ENCODE peak calls at places on chromosomes 6 and 20, in six cellular contexts. Y, O, V, G, M and S are unnamed samples.

GRCh38 chr6:13278184-13278583 is 50.2 kb downstream of the TBC1D7 start:
- DNase-seq in Y (no peak), M (no peak), O (peak; percentile 30), V (peak; percentile 56), G (peak; percentile 48), S (peak; percentile 70)

GRCh38 chr6:144134737-144135136 is 15.6 kb upstream of the STX11 start:
- DNase-seq in O (no peak), G (no peak), Y (no peak), V (no peak), M (no peak), S (no peak)

GRCh38 chr20:44218441-44218840 is 7.9 kb upstream of the OSER1 start:
- DNase-seq in Y (no peak), G (no peak), M (no peak), O (no peak), V (no peak), S (no peak)

GRCh38 chr6:170251776-170252571 is 38.9 kb downstream of the DLL1 start:
- DNase-seq in Y (no peak), V (no peak), O (no peak), M (no peak), G (no peak), S (no peak)

GRCh38 chr20:44576297-44576696 is 6.1 kb upstream of the PKIG start:
- DNase-seq in M (peak; percentile 48), O (no peak), G (no peak), V (no peak), Y (no peak), S (peak; percentile 79)

GRCh38 chr6:5172057-5172683 is 87.0 kb downstream of the PPP1R3G start:
- DNase-seq in O (no peak), M (no peak), Y (no peak), G (no peak), V (peak; percentile 50), S (no peak)

GRCh38 chr6:35302604-35303218 is 5.1 kb downstream of the DEF6 start:
- DNase-seq in G (peak; percentile 44), Y (peak; percentile 31), M (peak; percentile 8), V (no peak), O (peak; percentile 94), S (peak; percentile 81)

GRCh38 chr6:116497089-116497676 is 14.3 kb upstream of the CALHM5 start:
- DNase-seq in M (no peak), G (no peak), Y (no peak), O (no peak), V (no peak), S (no peak)

GRCh38 chr6:169766921-169767736 is 15.7 kb downstream of the ERMARD start:
- DNase-seq in M (no peak), G (no peak), O (no peak), Y (no peak), V (no peak), S (no peak)

GRCh38 chr20:49278817-49279676 is 1.2 kb upstream of the ZNFX1 start:
- DNase-seq in G (no peak), M (peak; percentile 69), Y (no peak), O (peak; percentile 27), V (peak; percentile 37), S (peak; percentile 46)

DNA sequence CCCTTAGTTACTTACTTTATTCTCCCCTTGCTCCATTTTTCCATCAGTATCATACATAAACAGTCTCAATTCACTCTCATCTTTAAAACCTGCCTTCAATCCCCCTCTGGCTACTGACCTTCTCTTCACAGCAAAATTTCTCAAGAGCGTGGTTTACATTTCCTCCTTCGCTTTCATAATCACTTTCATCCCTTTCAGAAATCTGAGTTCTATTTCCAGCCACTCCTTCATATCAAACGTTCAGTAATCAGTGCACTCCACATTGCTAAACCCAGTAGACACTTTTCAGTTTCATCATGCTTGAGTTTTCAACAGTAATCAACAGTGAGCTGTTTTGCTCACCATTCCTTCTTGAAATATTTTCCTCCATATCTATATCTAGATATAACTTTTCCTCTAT is 176.7 kb upstream of the HSF2 start:
- DNase-seq in O (peak; percentile 19), V (no peak), Y (no peak), M (no peak), G (no peak), S (no peak)
- H3K4me2 ChIP-seq in O (no peak overlapping the region), V (no peak overlapping the region), Y (no peak overlapping the region), M (no peak overlapping the region), G (no peak overlapping the region), S (no peak overlapping the region)

GRCh38 chr6:130147151-130147550 is 75.6 kb downstream of the SAMD3 start:
- DNase-seq in V (no peak), M (no peak), G (no peak), Y (no peak), O (no peak), S (no peak)

GRCh38 chr6:130140084-130140483 is 82.7 kb downstream of the SAMD3 start:
- DNase-seq in M (peak; percentile 36), V (no peak), O (no peak), G (no peak), Y (no peak), S (no peak)

GRCh38 chr6:130138909-130139242 is 83.9 kb downstream of the SAMD3 start:
- DNase-seq in Y (no peak), O (no peak), V (no peak), M (no peak), G (no peak), S (no peak)

GRCh38 chr6:130148181-130148580 is 74.6 kb downstream of the SAMD3 start:
- DNase-seq in G (no peak), O (no peak), M (no peak), Y (no peak), V (no peak), S (peak; percentile 32)

GRCh38 chr6:130143709-130144108 is 79.0 kb downstream of the SAMD3 start:
- DNase-seq in Y (no peak), M (peak; percentile 50), O (no peak), G (no peak), V (no peak), S (no peak)
- TF ChIP-seq EZH2phosphoT487 in Y (no peak), M (no peak), O (no peak), G (no peak), V (no peak), S (no peak)

GRCh38 chr6:11264100-11264499 is 31.6 kb upstream of the NEDD9 start:
- DNase-seq in V (no peak), G (no peak), M (no peak), Y (no peak), O (no peak), S (no peak)
- H2AFZ ChIP-seq in V (no peak overlapping the region), G (no peak overlapping the region), M (no peak overlapping the region), Y (no peak overlapping the region), O (no peak overlapping the region), S (no peak overlapping the region)

GRCh38 chr6:11197175-11197535 is 35.3 kb downstream of the NEDD9 start:
- DNase-seq in G (no peak), O (no peak), M (peak; percentile 59), V (peak; percentile 54), Y (no peak), S (no peak)
- H3K4me2 ChIP-seq in G (peak overlapping the region; percentile 38), O (no peak overlapping the region), M (peak overlapping the region; percentile 55), V (peak overlapping the region; percentile 43), Y (no peak overlapping the region), S (no peak overlapping the region)

DNA sequence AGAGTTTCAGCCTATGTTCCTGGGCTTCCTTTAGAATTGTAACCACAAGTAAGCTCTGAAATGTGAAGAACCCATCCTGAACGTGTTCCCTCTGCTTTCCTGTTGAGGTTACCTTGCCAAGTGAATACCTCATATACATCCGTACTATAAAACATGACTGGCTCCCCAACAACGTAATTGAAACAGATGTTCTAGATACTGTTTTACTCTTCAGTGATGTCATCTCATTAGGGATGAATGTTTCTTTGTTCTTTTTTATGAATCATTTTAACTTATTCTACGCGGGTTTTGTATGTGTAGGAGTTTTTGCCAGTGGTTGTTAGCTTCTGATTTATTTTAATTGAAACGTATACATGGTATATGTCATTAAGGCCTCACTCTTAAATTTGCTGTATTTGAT is 166.8 kb downstream of the SAMD5 start:
- DNase-seq in V (no peak), M (peak; percentile 2), O (no peak), G (no peak), Y (no peak), S (no peak)
- TF ChIP-seq EZH2phosphoT487 in V (no peak), M (no peak), O (no peak), G (no peak), Y (no peak), S (no peak)

DNA sequence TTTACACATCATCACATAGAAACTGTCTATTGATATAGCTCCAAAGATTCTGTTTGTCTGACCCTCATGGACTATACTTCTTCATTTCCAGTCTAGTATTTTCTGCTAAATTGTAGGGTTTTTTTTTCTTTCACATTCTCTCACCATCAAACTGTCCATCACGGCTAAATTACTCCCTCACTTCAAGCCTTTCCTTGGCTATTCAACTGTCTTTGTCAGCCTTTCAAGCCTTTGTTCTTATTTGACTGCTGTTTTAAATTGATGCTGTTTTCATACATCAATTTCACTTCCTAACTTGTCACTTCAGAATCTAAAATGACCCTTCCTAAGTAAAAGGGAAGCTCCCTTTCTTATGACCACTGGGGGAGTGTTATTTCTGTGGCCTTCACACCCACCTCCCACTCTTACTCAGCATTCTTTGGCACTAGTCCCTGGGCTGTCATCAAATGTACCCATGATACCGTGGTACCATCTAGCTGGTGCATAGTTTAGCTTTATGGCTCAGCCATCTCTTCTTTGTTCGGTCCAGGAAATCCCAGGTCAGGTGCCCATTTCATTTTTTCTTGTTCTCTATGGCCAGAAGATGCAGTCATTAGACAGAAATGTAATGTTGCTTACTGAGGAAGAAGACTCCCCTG is 8.6 kb downstream of the GJA1 start:
- DNase-seq in G (no peak), O (no peak), M (peak; percentile 49), V (no peak), Y (no peak), S (no peak)
- H2AFZ ChIP-seq in G (no peak overlapping the region), O (no peak overlapping the region), M (no peak overlapping the region), V (no peak overlapping the region), Y (no peak overlapping the region), S (no peak overlapping the region)

DNA sequence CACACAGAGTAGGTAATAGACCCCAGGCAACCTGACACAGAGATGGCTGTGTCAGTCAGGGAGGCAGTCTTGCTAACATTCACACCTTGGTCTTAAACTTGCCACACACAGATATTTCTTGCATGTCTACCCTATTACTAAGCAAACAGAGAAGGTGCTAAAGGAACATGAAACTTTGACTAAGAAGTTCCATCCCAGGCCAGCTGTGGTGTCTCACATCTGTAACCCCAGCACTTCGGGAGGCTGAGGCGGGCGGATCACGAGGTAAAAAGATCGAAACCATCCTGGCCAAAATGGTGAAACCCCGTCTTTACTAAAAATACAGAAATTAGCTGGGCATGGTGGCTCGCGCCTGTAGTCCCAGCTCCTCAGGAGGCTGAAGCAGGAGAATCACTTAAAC is 222.4 kb upstream of the JARID2 start:
- DNase-seq in M (no peak), O (peak; percentile 84), Y (no peak), G (no peak), V (no peak), S (peak; percentile 3)
- H3K4me2 ChIP-seq in M (no peak overlapping the region), O (peak overlapping the region; percentile 49), Y (no peak overlapping the region), G (no peak overlapping the region), V (no peak overlapping the region), S (no peak overlapping the region)

DNA sequence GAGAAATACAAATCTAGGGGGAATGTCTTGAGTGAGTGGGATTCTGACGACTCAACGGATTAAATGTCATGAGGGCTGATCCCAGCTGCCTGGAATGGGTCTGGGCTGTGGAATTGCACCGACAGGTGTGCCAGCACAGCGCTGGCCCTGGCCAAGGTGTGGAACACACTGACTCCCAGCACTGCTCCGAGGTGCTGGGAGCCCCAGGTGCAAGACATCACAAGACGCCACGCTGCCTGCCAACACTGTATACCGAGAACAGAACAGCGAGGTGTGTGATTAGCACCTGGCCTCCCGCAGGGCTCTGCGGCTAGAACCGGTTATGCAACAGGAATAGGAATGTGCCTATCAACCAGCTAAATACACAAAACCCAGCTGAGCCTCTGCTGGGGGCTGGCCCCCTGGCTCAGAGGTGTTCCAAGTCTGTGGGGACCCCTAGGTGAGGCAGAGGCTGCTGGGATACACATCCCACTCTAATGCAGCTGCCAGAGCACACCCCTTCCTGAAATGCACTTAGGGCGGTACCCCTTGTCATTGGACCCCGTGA is 24.8 kb upstream of the APMAP start:
- DNase-seq in Y (no peak), O (peak; percentile 95), M (no peak), G (no peak), V (no peak), S (no peak)
- TF ChIP-seq EZH2phosphoT487 in Y (no peak), O (no peak), M (no peak), G (no peak), V (no peak), S (no peak)